ENCODE peak calls at places on chromosomes 11 and 22, in nine cellular contexts. A, Z, C, J, M, O, F, X and U are unnamed samples.

GRCh38 chr22:44859641-44860040 is 107.3 kb downstream of the ARHGAP8 start:
- DNase-seq in M (no peak), F (no peak), O (no peak), A (no peak), Z (no peak), C (no peak), X (no peak), J (no peak), U (no peak)

GRCh38 chr11:114610984-114611944 is 15.7 kb upstream of the NXPE4 start:
- DNase-seq in J (no peak), O (no peak), Z (no peak), M (peak; percentile 5), X (no peak), C (no peak), A (no peak), F (no peak), U (no peak)

GRCh38 chr22:39724390-39724789 is 153.8 kb downstream of the CACNA1I start:
- DNase-seq in A (no peak), J (peak; percentile 43), M (no peak), Z (no peak), F (no peak), X (no peak), C (no peak), O (no peak), U (no peak)

GRCh38 chr11:77199346-77199745 is 71.3 kb downstream of the MYO7A start:
- DNase-seq in Z (no peak), J (no peak), O (peak; percentile 59), M (no peak), X (peak; percentile 41), F (no peak), C (peak; percentile 2), A (no peak), U (no peak)

GRCh38 chr22:35305525-35306070 is 5.9 kb downstream of the TOM1 start:
- DNase-seq in O (no peak), A (no peak), X (no peak), Z (peak; percentile 31), C (no peak), F (no peak), M (no peak), J (no peak), U (no peak)

GRCh38 chr11:2537896-2538855 is 93.4 kb downstream of the KCNQ1 start:
- DNase-seq in J (peak; percentile 46), M (no peak), A (no peak), O (peak; percentile 48), F (no peak), Z (no peak), X (peak; percentile 36), C (no peak), U (no peak)

GRCh38 chr22:29330753-29331152 is 15.3 kb upstream of the RASL10A start:
- DNase-seq in X (no peak), M (no peak), F (no peak), O (peak; percentile 79), Z (no peak), J (no peak), C (no peak), A (no peak), U (no peak)

GRCh38 chr22:30502153-30502552 is 3.3 kb downstream of the SEC14L4 start:
- DNase-seq in C (no peak), J (no peak), A (no peak), O (no peak), Z (no peak), M (no peak), X (no peak), F (no peak), U (no peak)

GRCh38 chr22:30968015-30968923 is at the start of gene MORC2:
- DNase-seq in C (peak; percentile 52), M (peak; percentile 79), J (peak; percentile 84), X (peak; percentile 86), Z (no peak), A (peak; percentile 27), F (no peak), O (peak; percentile 84), U (no peak)

GRCh38 chr11:65861533-65862183 is 1.4 kb downstream of the MUS81 start:
- DNase-seq in F (no peak), J (no peak), M (no peak), C (no peak), X (peak; percentile 46), A (no peak), Z (no peak), O (peak; percentile 70), U (no peak)

GRCh38 chr11:121459413-121460041 is 6.8 kb upstream of the SORL1-AS1 start:
- DNase-seq in X (no peak), M (peak; percentile 48), J (no peak), O (no peak), Z (no peak), C (no peak), F (no peak), A (no peak), U (no peak)

GRCh38 chr22:35449829-35450689 is 50.1 kb downstream of the MCM5 start:
- DNase-seq in F (no peak), X (no peak), O (no peak), J (no peak), A (no peak), M (no peak), Z (no peak), C (no peak), U (no peak)

GRCh38 chr11:24593332-24593731 is 96.5 kb downstream of the LUZP2 start:
- DNase-seq in M (no peak), Z (no peak), A (no peak), J (no peak), F (no peak), X (no peak), C (no peak), O (no peak), U (no peak)

GRCh38 chr11:76629133-76629852 is 41.3 kb downstream of the LRRC32 start:
- DNase-seq in M (no peak), X (peak; percentile 65), C (no peak), F (no peak), O (peak; percentile 80), J (no peak), A (no peak), Z (no peak), U (no peak)

GRCh38 chr11:94788396-94788795 is 20.2 kb downstream of the AMOTL1 start:
- DNase-seq in X (no peak), Z (no peak), M (peak; percentile 49), F (no peak), J (no peak), A (no peak), C (no peak), O (no peak), U (no peak)

GRCh38 chr11:68806931-68807844 is 34.5 kb downstream of the CPT1A start:
- DNase-seq in X (no peak), M (no peak), C (no peak), A (no peak), O (no peak), F (peak; percentile 61), Z (peak; percentile 20), J (no peak), U (peak; percentile 66)

GRCh38 chr11:16382177-16382576 is 25.8 kb upstream of the SOX6 start:
- DNase-seq in M (no peak), C (no peak), X (no peak), O (no peak), Z (no peak), F (no peak), J (no peak), A (no peak), U (no peak)

GRCh38 chr22:34639911-34640310 is 426.0 kb upstream of the ISX start:
- DNase-seq in J (no peak), M (no peak), A (no peak), C (no peak), X (no peak), Z (no peak), F (no peak), O (no peak), U (no peak)

GRCh38 chr11:124315052-124315451 is 1.3 kb upstream of the OR8D1 start:
- DNase-seq in Z (no peak), J (no peak), X (no peak), C (no peak), O (no peak), F (no peak), A (no peak), M (no peak), U (no peak)

GRCh38 chr11:91163619-91164451 is 941.0 kb upstream of the CHORDC1 start:
- DNase-seq in Z (no peak), A (no peak), X (peak; percentile 8), O (no peak), F (peak; percentile 65), M (peak; percentile 35), C (no peak), J (no peak), U (peak; percentile 37)

GRCh38 chr11:118610220-118610772 is 2.9 kb downstream of the PHLDB1 start:
- DNase-seq in M (no peak), J (no peak), O (peak; percentile 70), Z (no peak), F (no peak), A (no peak), C (no peak), X (no peak), U (no peak)

GRCh38 chr11:13486926-13487660 is 8.7 kb downstream of the PTH start:
- DNase-seq in F (no peak), A (peak; percentile 15), Z (no peak), O (no peak), M (peak; percentile 44), J (no peak), C (no peak), X (peak; percentile 82), U (no peak)
- H3K4me3 ChIP-seq in F (no peak overlapping the region), A (peak overlapping the region; percentile 50), Z (no peak overlapping the region), O (no peak overlapping the region), M (no peak overlapping the region), J (peak overlapping the region; percentile 53), C (no peak overlapping the region), X (peak overlapping the region; percentile 43), U (no peak overlapping the region)

GRCh38 chr22:23591203-23591791 is 11.2 kb upstream of the IGLL1 start:
- DNase-seq in M (peak; percentile 82), Z (peak; percentile 7), C (peak; percentile 51), O (peak; percentile 72), X (peak; percentile 62), J (no peak), A (peak; percentile 38), F (no peak), U (peak; percentile 28)
- TF ChIP-seq CTCF in M (peak; percentile 90), Z (peak; percentile 94), C (peak; percentile 95), O (peak; percentile 53), X (peak; percentile 83), J (peak; percentile 56), A (peak; percentile 69), F (peak; percentile 95), U (peak; percentile 91)

GRCh38 chr22:21736084-21736642 is 569 bp upstream of the YPEL1 start:
- DNase-seq in X (no peak), J (no peak), O (no peak), A (no peak), M (no peak), F (no peak), Z (no peak), C (no peak), U (no peak)
- H3K4me3 ChIP-seq in X (peak overlapping the region; percentile 67), J (peak overlapping the region; percentile 85), O (peak overlapping the region; percentile 55), A (peak overlapping the region; percentile 48), M (peak overlapping the region; percentile 37), F (peak overlapping the region; percentile 57), Z (peak overlapping the region; percentile 35), C (no peak overlapping the region), U (peak overlapping the region; percentile 40)

GRCh38 chr22:38202437-38203089 is 769 bp downstream of the MAFF start:
- DNase-seq in A (no peak), Z (peak; percentile 74), X (peak; percentile 92), F (no peak), O (peak; percentile 97), J (peak; percentile 97), M (peak; percentile 94), C (peak; percentile 53), U (peak; percentile 79)
- TF ChIP-seq CTCF in A (no peak), Z (peak; percentile 17), X (peak; percentile 30), F (no peak), O (no peak), J (peak; percentile 13), M (no peak), C (no peak), U (no peak)

GRCh38 chr22:41857160-41857859 is 24.4 kb downstream of the SREBF2 start:
- DNase-seq in X (no peak), C (no peak), Z (no peak), F (no peak), A (peak; percentile 68), M (peak; percentile 47), J (no peak), O (no peak), U (peak; percentile 11)
- H3K4me3 ChIP-seq in X (no peak overlapping the region), C (no peak overlapping the region), Z (no peak overlapping the region), F (no peak overlapping the region), A (no peak overlapping the region), M (no peak overlapping the region), J (no peak overlapping the region), O (no peak overlapping the region), U (no peak overlapping the region)